ENCODE peak calls at places on chromosomes 1 and 21, in ten cellular contexts. U is amniotic stem cell; W is AG10803; D is activated CD8-positive, alpha-beta T cell treated with anti-CD3 and anti-CD28 coated beads, Interleukin-2, amount 10 ng/mL, durations not matched to agents 7 days and 5 days; P is LHCN-M2; G is colonic mucosa; Z is RWPE1; Y is stimulated activated CD4-positive, alpha-beta T cell treated with anti-CD3 and anti-CD28 coated beads, Interleukin-2, amount 100 ng/mL, for 24 hours; K is GM23248; V is foreskin keratinocyte. T is an unnamed sample.

GRCh38 chr21:28283652-28284490 is 708.8 kb downstream of the LTN1 start:
- DNase-seq in U (peak; percentile 58), W (peak; percentile 89), D (no peak), P (peak; percentile 67), G (no peak), Z (no peak), Y (no peak), K (peak; percentile 76), V (no peak), T (peak; percentile 98)

GRCh38 chr1:29121516-29121937 is 2.2 kb downstream of the TMEM200B start:
- DNase-seq in U (no peak), W (no peak), D (no peak), P (no peak), G (no peak), Z (no peak), Y (no peak), K (peak; percentile 46), V (no peak), T (no peak)

GRCh38 chr1:10941891-10942541 is 70.4 kb upstream of the TARDBP start:
- DNase-seq in U (no peak), W (peak; percentile 57), D (peak; percentile 73), P (peak; percentile 11), G (peak; percentile 73), Z (peak; percentile 68), Y (peak; percentile 77), K (peak; percentile 60), V (no peak), T (peak; percentile 70)

GRCh38 chr21:20997633-20998455 is at the start of gene NCAM2:
- DNase-seq in U (peak; percentile 62), W (peak; percentile 87), D (peak; percentile 60), P (peak; percentile 54), G (peak; percentile 54), Z (peak; percentile 38), Y (peak; percentile 55), K (peak; percentile 82), V (no peak), T (peak; percentile 66)

GRCh38 chr1:156727914-156728598 is at the start of gene METTL25B:
- DNase-seq in U (peak; percentile 73), W (peak; percentile 75), D (peak; percentile 86), P (peak; percentile 77), G (peak; percentile 89), Z (peak; percentile 86), Y (peak; percentile 82), K (peak; percentile 95), V (no peak), T (peak; percentile 67)

GRCh38 chr21:35420658-35421057 is 371.6 kb upstream of the RUNX1 start:
- DNase-seq in U (no peak), W (no peak), D (no peak), P (no peak), G (no peak), Z (no peak), Y (no peak), K (no peak), V (no peak), T (no peak)

GRCh38 chr1:28894785-28895184 is 19.6 kb upstream of the EPB41 start:
- DNase-seq in U (no peak), W (no peak), D (no peak), P (no peak), G (no peak), Z (no peak), Y (no peak), K (no peak), V (no peak), T (no peak)

GRCh38 chr1:35448344-35448801 is 108.8 kb downstream of the KIAA0319L start:
- DNase-seq in U (peak; percentile 49), W (peak; percentile 96), D (no peak), P (peak; percentile 95), G (peak; percentile 24), Z (peak; percentile 86), Y (no peak), K (peak; percentile 95), V (peak; percentile 67), T (peak; percentile 99)

GRCh38 chr1:159222987-159223386 is 18.3 kb downstream of the ACKR1 start:
- DNase-seq in U (no peak), W (no peak), D (no peak), P (no peak), G (no peak), Z (no peak), Y (no peak), K (no peak), V (no peak), T (no peak)

GRCh38 chr1:234608720-234609527 is 1.1 kb downstream of the IRF2BP2 start:
- DNase-seq in U (no peak), W (peak; percentile 48), D (peak; percentile 75), P (no peak), G (no peak), Z (no peak), Y (peak; percentile 75), K (peak; percentile 85), V (no peak), T (peak; percentile 45)

GRCh38 chr1:55257958-55258357 is 42.8 kb upstream of the USP24 start:
- DNase-seq in U (no peak), W (no peak), D (peak; percentile 86), P (no peak), G (no peak), Z (no peak), Y (no peak), K (no peak), V (no peak), T (peak; percentile 26)